ENCODE peak calls at places on chromosome 1, in ten cellular contexts. F is progenitor cell of endocrine pancreas; C is anterior cingulate cortex; M is stimulated activated CD8-positive, alpha-beta memory T cell treated with anti-CD3 and anti-CD28 coated beads, Interleukin-7, amount 100 ng/mL, for 24 hours; P is adipocyte; V is NCI-H187 treated with DMSO at 0.1 percent for 48 hours; E is AG08396; U is fibroblast of the aortic adventitia; Z is body of pancreas; N is right cardiac atrium. T is an unnamed sample.

GRCh38 chr1:42046772-42047552 is 106.2 kb upstream of the GUCA2B start:
- DNase-seq in E (no peak), M (no peak), Z (peak), N (peak), V (no peak), U (peak), C (no peak), F (no peak), P (no peak), T (peak)

GRCh38 chr1:53465023-53465957 is 6.1 kb downstream of the DMRTB1 start:
- DNase-seq in Z (no peak), M (no peak), U (no peak), P (no peak), F (no peak), N (no peak), E (no peak), V (no peak), C (no peak), T (no peak)

GRCh38 chr1:234911787-234912186 is 216.8 kb downstream of the TOMM20 start:
- DNase-seq in M (no peak), P (no peak), Z (no peak), C (no peak), V (no peak), N (no peak), U (no peak), F (no peak), E (no peak), T (no peak)

GRCh38 chr1:32848354-32849063 is 22.2 kb downstream of the FNDC5 start:
- DNase-seq in F (no peak), Z (no peak), N (no peak), U (no peak), P (no peak), E (no peak), M (no peak), C (no peak), V (no peak), T (no peak)

GRCh38 chr1:203454986-203455471 is 20.6 kb upstream of the PRELP start:
- DNase-seq in P (no peak), E (no peak), C (no peak), U (no peak), M (no peak), N (peak), F (no peak), Z (no peak), V (no peak), T (no peak)

GRCh38 chr1:154325583-154326545 is 539 bp downstream of the ATP8B2 start:
- DNase-seq in C (peak), E (peak), P (peak), M (no peak), Z (peak), V (no peak), U (peak), N (peak), F (peak), T (peak)

GRCh38 chr1:230706020-230706699 is 7.8 kb downstream of the AGT start:
- DNase-seq in V (no peak), F (no peak), U (no peak), N (no peak), Z (no peak), E (no peak), C (no peak), P (no peak), M (no peak), T (no peak)

GRCh38 chr1:210801501-210801900 is 332.4 kb downstream of the KCNH1 start:
- DNase-seq in C (no peak), P (no peak), Z (no peak), E (no peak), F (no peak), V (no peak), M (no peak), N (no peak), U (no peak), T (no peak)

GRCh38 chr1:36464605-36465393 is 615 bp upstream of the MRPS15 start:
- DNase-seq in E (peak), F (no peak), C (no peak), V (peak), U (no peak), N (no peak), M (no peak), P (no peak), Z (peak), T (peak)

GRCh38 chr1:77742011-77742555 is 17.6 kb downstream of the USP33 start:
- DNase-seq in E (no peak), F (no peak), Z (no peak), U (no peak), N (no peak), V (no peak), C (no peak), M (no peak), P (no peak), T (no peak)

GRCh38 chr1:38138498-38139233 is 92.1 kb upstream of the POU3F1 start:
- DNase-seq in F (no peak), U (peak), P (peak), M (no peak), V (no peak), C (peak), Z (peak), N (peak), E (peak), T (peak)

GRCh38 chr1:178739285-178740045 is 14.4 kb downstream of the RALGPS2 start:
- DNase-seq in V (no peak), C (no peak), P (peak), E (peak), Z (no peak), N (no peak), U (peak), F (no peak), M (no peak), T (peak)

GRCh38 chr1:35062518-35063196 is 16.5 kb upstream of the ZMYM1 start:
- DNase-seq in V (no peak), P (no peak), Z (no peak), N (no peak), U (peak), F (no peak), C (no peak), M (no peak), E (no peak), T (peak)

GRCh38 chr1:233584376-233584775 is 29.5 kb upstream of the KCNK1 start:
- DNase-seq in N (no peak), M (no peak), P (no peak), Z (no peak), U (no peak), F (no peak), E (no peak), V (no peak), C (no peak), T (no peak)

GRCh38 chr1:234321211-234321610 is 52.0 kb upstream of the COA6 start:
- DNase-seq in V (no peak), N (no peak), U (no peak), F (no peak), Z (no peak), P (no peak), M (no peak), E (no peak), C (no peak), T (no peak)

GRCh38 chr1:182080955-182081582 is 19.6 kb upstream of the ZNF648 start:
- DNase-seq in V (peak), N (no peak), F (no peak), C (no peak), P (peak), Z (peak), E (peak), U (peak), M (no peak), T (peak)

GRCh38 chr1:1680912-1681273 is 11.7 kb downstream of the SLC35E2B start:
- DNase-seq in F (no peak), M (no peak), Z (peak), E (no peak), P (no peak), N (peak), C (no peak), V (no peak), U (no peak), T (no peak)

GRCh38 chr1:39044762-39045161 is 18.6 kb downstream of the NDUFS5 start:
- DNase-seq in M (no peak), Z (no peak), N (no peak), F (no peak), C (no peak), P (no peak), V (no peak), U (no peak), E (no peak), T (no peak)

GRCh38 chr1:154148787-154149186 is 6.1 kb downstream of the NUP210L start:
- DNase-seq in C (no peak), Z (no peak), U (no peak), E (no peak), F (no peak), V (no peak), P (peak), N (no peak), M (no peak), T (no peak)

GRCh38 chr1:241229216-241229615 is 127.8 kb downstream of the RGS7 start:
- DNase-seq in V (no peak), F (no peak), Z (peak), N (no peak), U (no peak), M (no peak), C (no peak), E (no peak), P (peak), T (no peak)

GRCh38 chr1:225754940-225755635 is 22.5 kb upstream of the SRP9 start:
- DNase-seq in E (peak), C (no peak), V (no peak), U (peak), P (peak), Z (peak), M (no peak), F (no peak), N (peak), T (peak)

GRCh38 chr1:33410091-33410701 is 20.7 kb downstream of the PHC2 start:
- DNase-seq in V (no peak), Z (no peak), E (no peak), C (peak), P (peak), F (no peak), U (peak), N (no peak), M (no peak), T (peak)

GRCh38 chr1:184533049-184533448 is 146.2 kb downstream of the C1orf21 start:
- DNase-seq in U (no peak), C (no peak), M (no peak), Z (peak), E (no peak), V (no peak), N (no peak), P (no peak), F (no peak), T (no peak)

GRCh38 chr1:226975259-226975908 is 35.3 kb downstream of the COQ8A start:
- DNase-seq in V (no peak), Z (peak), P (no peak), N (no peak), F (no peak), E (no peak), U (no peak), C (peak), M (no peak), T (no peak)